ENCODE peak calls at places on chromosome 9, in six cellular contexts. A, Y, O, B, K and D are unnamed samples.

GRCh38 chr9:124839612-124840299 is 13.5 kb upstream of the WDR38 start:
- DNase-seq in K (peak), A (no peak), Y (no peak), O (no peak), B (no peak), D (no peak)

GRCh38 chr9:88460583-88461332 is 72.5 kb downstream of the SPIN1 start:
- DNase-seq in O (no peak), Y (peak), K (no peak), A (no peak), B (peak), D (no peak)

GRCh38 chr9:78565481-78565880 is 268.6 kb downstream of the PSAT1 start:
- DNase-seq in O (no peak), B (no peak), A (no peak), K (no peak), Y (no peak), D (no peak)

GRCh38 chr9:74643303-74643933 is 146.3 kb downstream of the RORB start:
- DNase-seq in B (no peak), K (no peak), A (no peak), Y (no peak), O (no peak), D (no peak)

GRCh38 chr9:14846871-14847311 is 63.3 kb downstream of the FREM1 start:
- DNase-seq in O (peak), A (peak), B (peak), K (peak), Y (peak), D (peak)

GRCh38 chr9:96061293-96061987 is 185.9 kb downstream of the ERCC6L2 start:
- DNase-seq in B (peak), K (peak), O (peak), A (peak), Y (peak), D (peak)

GRCh38 chr9:22005083-22005699 is 3.9 kb downstream of the CDKN2B start:
- DNase-seq in O (no peak), Y (no peak), A (no peak), B (no peak), K (peak), D (no peak)

GRCh38 chr9:19553441-19553840 is 144.6 kb downstream of the ACER2 start:
- DNase-seq in K (no peak), O (no peak), Y (no peak), A (no peak), B (no peak), D (no peak)

GRCh38 chr9:136189394-136190236 is 15.3 kb downstream of the LHX3 start:
- DNase-seq in O (no peak), Y (no peak), B (no peak), A (no peak), K (no peak), D (no peak)

GRCh38 chr9:69645488-69645887 is 26.7 kb downstream of the APBA1 start:
- DNase-seq in B (peak), A (no peak), K (no peak), O (no peak), Y (no peak), D (no peak)

GRCh38 chr9:130632081-130632710 is 32.2 kb upstream of the PRDM12 start:
- DNase-seq in A (no peak), K (no peak), O (no peak), Y (no peak), B (no peak), D (no peak)

GRCh38 chr9:38031594-38031993 is 37.4 kb downstream of the SHB start:
- DNase-seq in Y (no peak), A (no peak), B (no peak), K (no peak), O (no peak), D (no peak)

GRCh38 chr9:115522928-115523327 is 405.0 kb upstream of the TNC start:
- DNase-seq in Y (no peak), B (no peak), O (no peak), K (no peak), A (no peak), D (no peak)

GRCh38 chr9:91162784-91163440 is 198.8 kb downstream of the AUH start:
- DNase-seq in O (no peak), B (no peak), Y (peak), A (no peak), K (no peak), D (peak)

GRCh38 chr9:37591775-37592107 is 656 bp downstream of the TOMM5 start:
- DNase-seq in K (no peak), O (no peak), A (no peak), B (no peak), Y (peak), D (no peak)

GRCh38 chr9:137719194-137719593 is 100.4 kb downstream of the EHMT1 start:
- DNase-seq in A (no peak), Y (no peak), K (no peak), O (no peak), B (no peak), D (no peak)

GRCh38 chr9:130372057-130372456 is 72.7 kb upstream of the ASS1 start:
- DNase-seq in A (no peak), O (no peak), B (no peak), K (no peak), Y (no peak), D (no peak)

GRCh38 chr9:69861011-69861410 is 40.4 kb downstream of the CFAP95 start:
- DNase-seq in Y (peak), K (no peak), O (no peak), B (no peak), A (no peak), D (no peak)